ENCODE peak calls at places on chromosomes 16 and 17, in eight cellular contexts. One of them, this sample, is unnamed.

GRCh38 chr16:15650698-15651161 is 685 bp downstream of the NDE1 start:
- DNase-seq in heart right ventricle: no peak
- DNase-seq in body of pancreas: peak
- DNase-seq in ascending aorta: no peak
- DNase-seq in pancreas: peak
- DNase-seq in Peyer's patch: no peak
- DNase-seq in AG04450: no peak
- DNase-seq in upper lobe of right lung: no peak
- DNase-seq in this sample: peak

GRCh38 chr17:16662936-16663335 is 9.3 kb upstream of the ZNF624 start:
- DNase-seq in heart right ventricle: no peak
- DNase-seq in body of pancreas: no peak
- DNase-seq in ascending aorta: no peak
- DNase-seq in pancreas: no peak
- DNase-seq in Peyer's patch: no peak
- DNase-seq in AG04450: no peak
- DNase-seq in upper lobe of right lung: no peak
- DNase-seq in this sample: peak

GRCh38 chr16:69880640-69881133 is 70.4 kb upstream of the CLEC18A start:
- DNase-seq in heart right ventricle: no peak
- DNase-seq in body of pancreas: no peak
- DNase-seq in ascending aorta: no peak
- DNase-seq in pancreas: no peak
- DNase-seq in Peyer's patch: no peak
- DNase-seq in AG04450: no peak
- DNase-seq in upper lobe of right lung: no peak
- DNase-seq in this sample: no peak

GRCh38 chr17:2023692-2024571 is 1.2 kb downstream of the RTN4RL1 start:
- DNase-seq in heart right ventricle: no peak
- DNase-seq in body of pancreas: peak
- DNase-seq in ascending aorta: no peak
- DNase-seq in pancreas: peak
- DNase-seq in Peyer's patch: peak
- DNase-seq in AG04450: no peak
- DNase-seq in upper lobe of right lung: peak
- DNase-seq in this sample: peak

GRCh38 chr16:84507011-84507982 is 2.8 kb upstream of the MEAK7 start:
- DNase-seq in heart right ventricle: no peak
- DNase-seq in body of pancreas: no peak
- DNase-seq in ascending aorta: no peak
- DNase-seq in pancreas: no peak
- DNase-seq in Peyer's patch: peak
- DNase-seq in AG04450: no peak
- DNase-seq in upper lobe of right lung: peak
- DNase-seq in this sample: no peak

GRCh38 chr16:67773099-67773498 is 33.3 kb downstream of the RANBP10 start:
- DNase-seq in heart right ventricle: no peak
- DNase-seq in body of pancreas: peak
- DNase-seq in ascending aorta: no peak
- DNase-seq in pancreas: peak
- DNase-seq in Peyer's patch: no peak
- DNase-seq in AG04450: no peak
- DNase-seq in upper lobe of right lung: no peak
- DNase-seq in this sample: peak

GRCh38 chr17:18961634-18962493 is 9.9 kb downstream of the SLC5A10 start:
- DNase-seq in heart right ventricle: no peak
- DNase-seq in body of pancreas: no peak
- DNase-seq in ascending aorta: no peak
- DNase-seq in pancreas: no peak
- DNase-seq in Peyer's patch: no peak
- DNase-seq in AG04450: no peak
- DNase-seq in upper lobe of right lung: no peak
- DNase-seq in this sample: peak

GRCh38 chr17:47172698-47173565 is 16.2 kb downstream of the CDC27 start:
- DNase-seq in heart right ventricle: no peak
- DNase-seq in body of pancreas: no peak
- DNase-seq in ascending aorta: no peak
- DNase-seq in pancreas: no peak
- DNase-seq in Peyer's patch: no peak
- DNase-seq in AG04450: no peak
- DNase-seq in upper lobe of right lung: no peak
- DNase-seq in this sample: peak

GRCh38 chr17:11487469-11487868 is 110.8 kb upstream of the DNAH9 start:
- DNase-seq in heart right ventricle: no peak
- DNase-seq in body of pancreas: no peak
- DNase-seq in ascending aorta: no peak
- DNase-seq in pancreas: no peak
- DNase-seq in Peyer's patch: no peak
- DNase-seq in AG04450: no peak
- DNase-seq in upper lobe of right lung: no peak
- DNase-seq in this sample: no peak

GRCh38 chr17:4407216-4407615 is 26.5 kb upstream of the SPNS3 start:
- DNase-seq in heart right ventricle: no peak
- DNase-seq in body of pancreas: no peak
- DNase-seq in ascending aorta: no peak
- DNase-seq in pancreas: no peak
- DNase-seq in Peyer's patch: no peak
- DNase-seq in AG04450: no peak
- DNase-seq in upper lobe of right lung: no peak
- DNase-seq in this sample: no peak

GRCh38 chr17:32564325-32564724 is 77.5 kb downstream of the CDK5R1 start:
- DNase-seq in heart right ventricle: no peak
- DNase-seq in body of pancreas: no peak
- DNase-seq in ascending aorta: no peak
- DNase-seq in pancreas: no peak
- DNase-seq in Peyer's patch: no peak
- DNase-seq in AG04450: no peak
- DNase-seq in upper lobe of right lung: no peak
- DNase-seq in this sample: no peak

GRCh38 chr16:47018223-47018891 is 44.9 kb upstream of the DNAJA2 start:
- DNase-seq in heart right ventricle: no peak
- DNase-seq in body of pancreas: peak
- DNase-seq in ascending aorta: no peak
- DNase-seq in pancreas: peak
- DNase-seq in Peyer's patch: peak
- DNase-seq in AG04450: no peak
- DNase-seq in upper lobe of right lung: no peak
- DNase-seq in this sample: peak

GRCh38 chr17:2745317-2746037 is 4.0 kb downstream of the CCDC92B start:
- DNase-seq in heart right ventricle: no peak
- DNase-seq in body of pancreas: no peak
- DNase-seq in ascending aorta: no peak
- DNase-seq in pancreas: no peak
- DNase-seq in Peyer's patch: no peak
- DNase-seq in AG04450: no peak
- DNase-seq in upper lobe of right lung: no peak
- DNase-seq in this sample: no peak

GRCh38 chr16:55944377-55944802 is 69.2 kb upstream of the CES5A start:
- DNase-seq in heart right ventricle: peak
- DNase-seq in body of pancreas: peak
- DNase-seq in ascending aorta: peak
- DNase-seq in pancreas: peak
- DNase-seq in Peyer's patch: peak
- DNase-seq in AG04450: peak
- DNase-seq in upper lobe of right lung: no peak
- DNase-seq in this sample: peak

GRCh38 chr17:60139438-60140285 is 10.1 kb upstream of the CA4 start:
- DNase-seq in heart right ventricle: peak
- DNase-seq in body of pancreas: peak
- DNase-seq in ascending aorta: no peak
- DNase-seq in pancreas: peak
- DNase-seq in Peyer's patch: peak
- DNase-seq in AG04450: peak
- DNase-seq in upper lobe of right lung: peak
- DNase-seq in this sample: peak

GRCh38 chr17:16950488-16950887 is 21.4 kb downstream of the TNFRSF13B start:
- DNase-seq in heart right ventricle: no peak
- DNase-seq in body of pancreas: no peak
- DNase-seq in ascending aorta: no peak
- DNase-seq in pancreas: no peak
- DNase-seq in Peyer's patch: no peak
- DNase-seq in AG04450: no peak
- DNase-seq in upper lobe of right lung: peak
- DNase-seq in this sample: no peak

GRCh38 chr16:367333-367903 is 2.9 kb downstream of the MRPL28 start:
- DNase-seq in heart right ventricle: no peak
- DNase-seq in body of pancreas: no peak
- DNase-seq in ascending aorta: no peak
- DNase-seq in pancreas: no peak
- DNase-seq in Peyer's patch: no peak
- DNase-seq in AG04450: no peak
- DNase-seq in upper lobe of right lung: no peak
- DNase-seq in this sample: no peak

GRCh38 chr16:67842509-67843342 is 606 bp downstream of the THAP11 start:
- DNase-seq in heart right ventricle: peak
- DNase-seq in body of pancreas: peak
- DNase-seq in ascending aorta: no peak
- DNase-seq in pancreas: peak
- DNase-seq in Peyer's patch: peak
- DNase-seq in AG04450: no peak
- DNase-seq in upper lobe of right lung: peak
- DNase-seq in this sample: peak

GRCh38 chr17:10705727-10706126 is 8.3 kb downstream of the ADPRM start:
- DNase-seq in heart right ventricle: no peak
- DNase-seq in body of pancreas: no peak
- DNase-seq in ascending aorta: no peak
- DNase-seq in pancreas: no peak
- DNase-seq in Peyer's patch: no peak
- DNase-seq in AG04450: no peak
- DNase-seq in upper lobe of right lung: no peak
- DNase-seq in this sample: no peak

GRCh38 chr17:7045492-7046126 is 1.7 kb upstream of the SLC16A11 start:
- DNase-seq in heart right ventricle: no peak
- DNase-seq in body of pancreas: peak
- DNase-seq in ascending aorta: no peak
- DNase-seq in pancreas: no peak
- DNase-seq in Peyer's patch: peak
- DNase-seq in AG04450: peak
- DNase-seq in upper lobe of right lung: no peak
- DNase-seq in this sample: peak

GRCh38 chr16:379183-379960 is 2.4 kb downstream of the PGAP6 start:
- DNase-seq in heart right ventricle: no peak
- DNase-seq in body of pancreas: peak
- DNase-seq in ascending aorta: no peak
- DNase-seq in pancreas: peak
- DNase-seq in Peyer's patch: no peak
- DNase-seq in AG04450: no peak
- DNase-seq in upper lobe of right lung: peak
- DNase-seq in this sample: no peak

GRCh38 chr17:63503330-63503685 is 19.9 kb upstream of the KCNH6 start:
- DNase-seq in heart right ventricle: no peak
- DNase-seq in body of pancreas: no peak
- DNase-seq in ascending aorta: no peak
- DNase-seq in pancreas: no peak
- DNase-seq in Peyer's patch: no peak
- DNase-seq in AG04450: no peak
- DNase-seq in upper lobe of right lung: no peak
- DNase-seq in this sample: no peak

GRCh38 chr16:53509906-53510703 is 7.1 kb upstream of the AKTIP start:
- DNase-seq in heart right ventricle: peak
- DNase-seq in body of pancreas: peak
- DNase-seq in ascending aorta: no peak
- DNase-seq in pancreas: peak
- DNase-seq in Peyer's patch: peak
- DNase-seq in AG04450: peak
- DNase-seq in upper lobe of right lung: peak
- DNase-seq in this sample: peak
- H3K4me3 ChIP-seq in heart right ventricle: no peak
- H3K4me3 ChIP-seq in body of pancreas: no peak
- H3K4me3 ChIP-seq in ascending aorta: no peak
- H3K4me3 ChIP-seq in pancreas: no peak
- H3K4me3 ChIP-seq in Peyer's patch: no peak
- H3K4me3 ChIP-seq in AG04450: no peak
- H3K4me3 ChIP-seq in upper lobe of right lung: peak
- H3K4me3 ChIP-seq in this sample: no peak

GRCh38 chr17:61481421-61481820 is 29.2 kb downstream of the TBX4 start:
- DNase-seq in heart right ventricle: no peak
- DNase-seq in body of pancreas: no peak
- DNase-seq in ascending aorta: no peak
- DNase-seq in pancreas: no peak
- DNase-seq in Peyer's patch: no peak
- DNase-seq in AG04450: no peak
- DNase-seq in upper lobe of right lung: no peak
- DNase-seq in this sample: no peak
- TF ChIP-seq CTCF in heart right ventricle: no peak
- TF ChIP-seq CTCF in body of pancreas: no peak
- TF ChIP-seq CTCF in ascending aorta: no peak
- TF ChIP-seq CTCF in pancreas: no peak
- TF ChIP-seq CTCF in Peyer's patch: no peak
- TF ChIP-seq CTCF in AG04450: no peak
- TF ChIP-seq CTCF in upper lobe of right lung: no peak
- TF ChIP-seq CTCF in this sample: no peak

GRCh38 chr17:45227101-45227591 is 5.5 kb downstream of the FMNL1 start:
- DNase-seq in heart right ventricle: no peak
- DNase-seq in body of pancreas: no peak
- DNase-seq in ascending aorta: no peak
- DNase-seq in pancreas: no peak
- DNase-seq in Peyer's patch: peak
- DNase-seq in AG04450: no peak
- DNase-seq in upper lobe of right lung: no peak
- DNase-seq in this sample: no peak

GRCh38 chr17:45228985-45229517 is 7.4 kb downstream of the FMNL1 start:
- DNase-seq in heart right ventricle: peak
- DNase-seq in body of pancreas: peak
- DNase-seq in ascending aorta: peak
- DNase-seq in pancreas: peak
- DNase-seq in Peyer's patch: peak
- DNase-seq in AG04450: peak
- DNase-seq in upper lobe of right lung: peak
- DNase-seq in this sample: peak

GRCh38 chr17:45228121-45228941 is 6.6 kb downstream of the FMNL1 start:
- DNase-seq in heart right ventricle: no peak
- DNase-seq in body of pancreas: no peak
- DNase-seq in ascending aorta: no peak
- DNase-seq in pancreas: no peak
- DNase-seq in Peyer's patch: no peak
- DNase-seq in AG04450: no peak
- DNase-seq in upper lobe of right lung: no peak
- DNase-seq in this sample: no peak

GRCh38 chr17:45226620-45227019 is 4.9 kb downstream of the FMNL1 start:
- DNase-seq in heart right ventricle: no peak
- DNase-seq in body of pancreas: no peak
- DNase-seq in ascending aorta: no peak
- DNase-seq in pancreas: no peak
- DNase-seq in Peyer's patch: no peak
- DNase-seq in AG04450: no peak
- DNase-seq in upper lobe of right lung: no peak
- DNase-seq in this sample: no peak

GRCh38 chr17:45227631-45228120 is 6.0 kb downstream of the FMNL1 start:
- DNase-seq in heart right ventricle: no peak
- DNase-seq in body of pancreas: no peak
- DNase-seq in ascending aorta: no peak
- DNase-seq in pancreas: no peak
- DNase-seq in Peyer's patch: no peak
- DNase-seq in AG04450: no peak
- DNase-seq in upper lobe of right lung: no peak
- DNase-seq in this sample: no peak
- H3K4me3 ChIP-seq in heart right ventricle: no peak
- H3K4me3 ChIP-seq in body of pancreas: no peak
- H3K4me3 ChIP-seq in ascending aorta: no peak
- H3K4me3 ChIP-seq in pancreas: no peak
- H3K4me3 ChIP-seq in Peyer's patch: peak
- H3K4me3 ChIP-seq in AG04450: no peak
- H3K4me3 ChIP-seq in upper lobe of right lung: peak
- H3K4me3 ChIP-seq in this sample: no peak

GRCh38 chr17:41534899-41535546 is 6.9 kb upstream of the KRT19 start:
- DNase-seq in heart right ventricle: no peak
- DNase-seq in body of pancreas: no peak
- DNase-seq in ascending aorta: no peak
- DNase-seq in pancreas: no peak
- DNase-seq in Peyer's patch: no peak
- DNase-seq in AG04450: no peak
- DNase-seq in upper lobe of right lung: peak
- DNase-seq in this sample: no peak
- TF ChIP-seq CTCF in heart right ventricle: no peak
- TF ChIP-seq CTCF in body of pancreas: no peak
- TF ChIP-seq CTCF in ascending aorta: no peak
- TF ChIP-seq CTCF in pancreas: no peak
- TF ChIP-seq CTCF in Peyer's patch: no peak
- TF ChIP-seq CTCF in AG04450: no peak
- TF ChIP-seq CTCF in upper lobe of right lung: no peak
- TF ChIP-seq CTCF in this sample: no peak